ENCODE peak calls at places on chromosomes 12 and 14, in four cellular contexts. One of them, this sample, is unnamed.

GRCh38 chr12:6764011-6764828 is 1.9 kb upstream of the PTMS start:
- DNase-seq in osteoblast: peak
- DNase-seq in HL-60: peak
- DNase-seq in CD8-positive, alpha-beta memory T cell: peak
- DNase-seq in this sample: peak

GRCh38 chr14:39015360-39015961 is 87.6 kb downstream of the SEC23A start:
- DNase-seq in osteoblast: no peak
- DNase-seq in HL-60: peak
- DNase-seq in CD8-positive, alpha-beta memory T cell: no peak
- DNase-seq in this sample: no peak

GRCh38 chr12:100346660-100347059 is 10.2 kb upstream of the SLC17A8 start:
- DNase-seq in osteoblast: no peak
- DNase-seq in HL-60: no peak
- DNase-seq in CD8-positive, alpha-beta memory T cell: no peak
- DNase-seq in this sample: no peak

GRCh38 chr12:14959126-14959440 is 2.3 kb downstream of the ARHGDIB start:
- DNase-seq in osteoblast: no peak
- DNase-seq in HL-60: peak
- DNase-seq in CD8-positive, alpha-beta memory T cell: no peak
- DNase-seq in this sample: no peak

GRCh38 chr12:27631365-27631764 is 64.9 kb upstream of the REP15 start:
- DNase-seq in osteoblast: no peak
- DNase-seq in HL-60: no peak
- DNase-seq in CD8-positive, alpha-beta memory T cell: no peak
- DNase-seq in this sample: no peak

GRCh38 chr12:110312581-110313360 is 31.7 kb downstream of the ATP2A2 start:
- DNase-seq in osteoblast: peak
- DNase-seq in HL-60: peak
- DNase-seq in CD8-positive, alpha-beta memory T cell: no peak
- DNase-seq in this sample: no peak

GRCh38 chr14:69941768-69942742 is 62.8 kb downstream of the SMOC1 start:
- DNase-seq in osteoblast: no peak
- DNase-seq in HL-60: no peak
- DNase-seq in CD8-positive, alpha-beta memory T cell: no peak
- DNase-seq in this sample: no peak

GRCh38 chr12:26062566-26062965 is 62.3 kb downstream of the BHLHE41 start:
- DNase-seq in osteoblast: peak
- DNase-seq in HL-60: no peak
- DNase-seq in CD8-positive, alpha-beta memory T cell: no peak
- DNase-seq in this sample: no peak

GRCh38 chr12:79420146-79420618 is 270.6 kb downstream of the PAWR start:
- DNase-seq in osteoblast: peak
- DNase-seq in HL-60: no peak
- DNase-seq in CD8-positive, alpha-beta memory T cell: no peak
- DNase-seq in this sample: no peak

GRCh38 chr12:25427328-25428249 is 125.5 kb downstream of the LMNTD1 start:
- DNase-seq in osteoblast: peak
- DNase-seq in HL-60: no peak
- DNase-seq in CD8-positive, alpha-beta memory T cell: no peak
- DNase-seq in this sample: no peak

GRCh38 chr12:30753761-30754382 is 879 bp downstream of the CAPRIN2 start:
- DNase-seq in osteoblast: peak
- DNase-seq in HL-60: no peak
- DNase-seq in CD8-positive, alpha-beta memory T cell: no peak
- DNase-seq in this sample: no peak

GRCh38 chr14:73372529-73372928 is 85.8 kb downstream of the NUMB start:
- DNase-seq in osteoblast: no peak
- DNase-seq in HL-60: no peak
- DNase-seq in CD8-positive, alpha-beta memory T cell: no peak
- DNase-seq in this sample: no peak

GRCh38 chr12:64890873-64891468 is 66.5 kb downstream of the TBC1D30 start:
- DNase-seq in osteoblast: peak
- DNase-seq in HL-60: peak
- DNase-seq in CD8-positive, alpha-beta memory T cell: no peak
- DNase-seq in this sample: no peak

GRCh38 chr12:15726029-15726756 is 63.0 kb downstream of the EPS8 start:
- DNase-seq in osteoblast: no peak
- DNase-seq in HL-60: no peak
- DNase-seq in CD8-positive, alpha-beta memory T cell: no peak
- DNase-seq in this sample: no peak

GRCh38 chr14:25048170-25049126 is 1.5 kb downstream of the STXBP6 start:
- DNase-seq in osteoblast: peak
- DNase-seq in HL-60: no peak
- DNase-seq in CD8-positive, alpha-beta memory T cell: no peak
- DNase-seq in this sample: peak

GRCh38 chr14:57275023-57275664 is 6.4 kb downstream of the AP5M1 start:
- DNase-seq in osteoblast: peak
- DNase-seq in HL-60: no peak
- DNase-seq in CD8-positive, alpha-beta memory T cell: no peak
- DNase-seq in this sample: no peak

GRCh38 chr12:51828951-51829581 is 19.5 kb downstream of the FIGNL2 start:
- DNase-seq in osteoblast: peak
- DNase-seq in HL-60: no peak
- DNase-seq in CD8-positive, alpha-beta memory T cell: no peak
- DNase-seq in this sample: no peak

GRCh38 chr12:51827925-51828818 is 20.3 kb downstream of the FIGNL2 start:
- DNase-seq in osteoblast: peak
- DNase-seq in HL-60: peak
- DNase-seq in CD8-positive, alpha-beta memory T cell: no peak
- DNase-seq in this sample: no peak

GRCh38 chr12:51825216-51825615 is 23.3 kb downstream of the FIGNL2 start:
- DNase-seq in osteoblast: no peak
- DNase-seq in HL-60: no peak
- DNase-seq in CD8-positive, alpha-beta memory T cell: no peak
- DNase-seq in this sample: no peak

GRCh38 chr12:51829641-51830040 is 18.9 kb downstream of the FIGNL2 start:
- DNase-seq in osteoblast: no peak
- DNase-seq in HL-60: no peak
- DNase-seq in CD8-positive, alpha-beta memory T cell: no peak
- DNase-seq in this sample: no peak

DNA sequence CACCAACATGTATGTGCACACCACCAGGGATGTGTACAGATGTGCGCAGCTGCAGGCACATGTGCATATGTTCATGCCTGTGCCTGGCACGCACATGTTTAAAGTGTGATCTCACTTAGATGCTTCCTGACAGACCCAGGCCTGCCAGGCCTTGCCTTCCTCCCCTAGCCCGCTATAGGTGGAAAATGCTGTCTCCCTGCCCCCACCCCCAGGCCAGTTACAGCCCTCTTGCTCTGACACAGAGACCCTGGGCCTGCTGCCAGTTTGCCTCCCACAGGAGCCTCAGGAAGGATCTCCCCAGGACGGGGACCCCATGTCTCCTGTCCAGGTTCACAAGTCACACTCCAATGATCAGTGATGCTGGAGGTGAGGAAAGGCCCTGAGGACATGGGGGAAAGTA is 21.6 kb downstream of the FIGNL2 start:
- DNase-seq in osteoblast: no peak
- DNase-seq in HL-60: no peak
- DNase-seq in CD8-positive, alpha-beta memory T cell: no peak
- DNase-seq in this sample: no peak
- H3K27ac ChIP-seq in osteoblast: no peak
- H3K27ac ChIP-seq in HL-60: no peak
- H3K27ac ChIP-seq in CD8-positive, alpha-beta memory T cell: no peak
- H3K27ac ChIP-seq in this sample: no peak

GRCh38 chr12:131720241-131720640 is 9.4 kb downstream of the SFSWAP start:
- DNase-seq in osteoblast: no peak
- DNase-seq in HL-60: no peak
- DNase-seq in CD8-positive, alpha-beta memory T cell: no peak
- DNase-seq in this sample: no peak
- H3K27ac ChIP-seq in osteoblast: peak
- H3K27ac ChIP-seq in HL-60: no peak
- H3K27ac ChIP-seq in CD8-positive, alpha-beta memory T cell: no peak
- H3K27ac ChIP-seq in this sample: no peak

GRCh38 chr14:98136420-98136819 is 1135.6 kb downstream of the BCL11B start:
- DNase-seq in osteoblast: peak
- DNase-seq in HL-60: no peak
- DNase-seq in CD8-positive, alpha-beta memory T cell: no peak
- DNase-seq in this sample: no peak
- H3K27ac ChIP-seq in osteoblast: no peak
- H3K27ac ChIP-seq in HL-60: no peak
- H3K27ac ChIP-seq in CD8-positive, alpha-beta memory T cell: no peak
- H3K27ac ChIP-seq in this sample: no peak

GRCh38 chr14:68670344-68670725 is 122.5 kb downstream of the ZFP36L1 start:
- DNase-seq in osteoblast: no peak
- DNase-seq in HL-60: no peak
- DNase-seq in CD8-positive, alpha-beta memory T cell: no peak
- DNase-seq in this sample: peak

GRCh38 chr14:68669644-68670343 is 123.1 kb downstream of the ZFP36L1 start:
- DNase-seq in osteoblast: no peak
- DNase-seq in HL-60: no peak
- DNase-seq in CD8-positive, alpha-beta memory T cell: no peak
- DNase-seq in this sample: no peak

GRCh38 chr14:68672609-68673285 is 120.1 kb downstream of the ZFP36L1 start:
- DNase-seq in osteoblast: no peak
- DNase-seq in HL-60: no peak
- DNase-seq in CD8-positive, alpha-beta memory T cell: no peak
- DNase-seq in this sample: no peak

GRCh38 chr14:68673464-68673863 is 119.4 kb downstream of the ZFP36L1 start:
- DNase-seq in osteoblast: no peak
- DNase-seq in HL-60: no peak
- DNase-seq in CD8-positive, alpha-beta memory T cell: no peak
- DNase-seq in this sample: no peak

GRCh38 chr14:68671899-68672298 is 121.0 kb downstream of the ZFP36L1 start:
- DNase-seq in osteoblast: no peak
- DNase-seq in HL-60: no peak
- DNase-seq in CD8-positive, alpha-beta memory T cell: no peak
- DNase-seq in this sample: no peak
- H3K27ac ChIP-seq in osteoblast: no peak
- H3K27ac ChIP-seq in HL-60: no peak
- H3K27ac ChIP-seq in CD8-positive, alpha-beta memory T cell: no peak
- H3K27ac ChIP-seq in this sample: peak

DNA sequence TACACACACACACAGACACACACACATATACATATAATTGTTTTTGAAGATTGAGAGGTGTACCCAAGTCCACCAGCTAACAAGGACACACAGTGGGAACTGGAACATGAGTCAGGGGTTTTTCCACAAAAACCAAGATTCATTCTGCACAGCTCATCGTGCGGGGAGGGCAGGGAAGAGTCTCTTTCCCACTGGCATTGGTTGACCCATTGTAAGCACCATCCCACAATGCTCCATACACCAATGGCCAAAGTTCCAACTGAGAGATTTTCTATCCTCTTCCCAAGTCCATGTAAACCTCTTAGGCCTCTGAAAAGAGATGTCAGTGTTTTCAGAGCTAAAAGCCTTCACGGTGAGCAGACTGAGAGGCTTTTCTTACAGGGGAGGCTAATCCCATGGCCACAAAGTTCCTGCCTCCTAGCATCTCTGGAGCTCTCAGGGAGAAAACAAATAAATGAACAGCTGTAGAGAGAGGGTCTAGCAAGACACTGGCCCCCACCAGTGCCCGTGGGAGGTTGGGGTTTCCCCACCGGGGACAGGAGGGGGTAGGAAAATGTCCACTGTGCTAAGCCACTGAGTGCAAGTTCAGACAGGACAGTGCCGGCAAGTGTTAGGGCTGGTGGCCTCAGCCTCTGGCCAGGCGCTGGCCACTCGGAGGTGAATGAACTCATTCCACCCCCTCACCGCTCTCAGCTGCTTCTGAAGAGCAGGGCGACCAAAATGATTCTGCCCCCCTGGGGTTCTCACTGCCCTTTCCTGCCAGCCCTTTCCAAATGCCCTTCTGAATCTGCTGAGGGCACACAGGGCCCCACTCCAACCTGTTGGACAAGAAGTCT is 21.5 kb upstream of the TC2N start:
- DNase-seq in osteoblast: no peak
- DNase-seq in HL-60: no peak
- DNase-seq in CD8-positive, alpha-beta memory T cell: no peak
- DNase-seq in this sample: no peak
- H3K27ac ChIP-seq in osteoblast: no peak
- H3K27ac ChIP-seq in HL-60: no peak
- H3K27ac ChIP-seq in CD8-positive, alpha-beta memory T cell: no peak
- H3K27ac ChIP-seq in this sample: peak

GRCh38 chr12:121917950-121918678 is at the start of gene CFAP251:
- DNase-seq in osteoblast: peak
- DNase-seq in HL-60: peak
- DNase-seq in CD8-positive, alpha-beta memory T cell: peak
- DNase-seq in this sample: peak
- H3K27ac ChIP-seq in osteoblast: peak
- H3K27ac ChIP-seq in HL-60: peak
- H3K27ac ChIP-seq in CD8-positive, alpha-beta memory T cell: peak
- H3K27ac ChIP-seq in this sample: peak

GRCh38 chr12:9829990-9830389 is 2.7 kb downstream of the KLRF1 start:
- DNase-seq in osteoblast: no peak
- DNase-seq in HL-60: no peak
- DNase-seq in CD8-positive, alpha-beta memory T cell: no peak
- DNase-seq in this sample: no peak

GRCh38 chr12:9829483-9829882 is 2.2 kb downstream of the KLRF1 start:
- DNase-seq in osteoblast: no peak
- DNase-seq in HL-60: no peak
- DNase-seq in CD8-positive, alpha-beta memory T cell: no peak
- DNase-seq in this sample: no peak

GRCh38 chr12:9827209-9827888 is at the start of gene KLRF1:
- DNase-seq in osteoblast: no peak
- DNase-seq in HL-60: no peak
- DNase-seq in CD8-positive, alpha-beta memory T cell: no peak
- DNase-seq in this sample: no peak

DNA sequence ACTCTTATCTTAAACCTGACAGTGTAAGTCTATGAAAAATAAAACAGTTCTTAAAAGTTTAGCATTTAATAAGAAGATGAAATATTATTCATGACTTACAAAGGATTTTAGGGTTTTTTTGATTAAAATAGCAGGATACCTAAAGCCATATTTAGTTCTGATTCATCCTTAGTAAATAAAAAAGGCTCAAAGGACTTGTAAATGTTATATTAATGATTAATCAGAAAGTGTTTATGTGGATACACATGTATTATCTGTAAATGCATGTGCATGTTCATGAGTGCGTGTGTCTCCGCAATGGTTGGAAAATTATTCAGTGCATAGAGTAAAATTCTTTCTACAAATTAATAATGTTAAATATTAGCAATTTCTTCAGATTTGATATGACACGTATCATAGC is 4.4 kb downstream of the KLRF1 start:
- DNase-seq in osteoblast: no peak
- DNase-seq in HL-60: no peak
- DNase-seq in CD8-positive, alpha-beta memory T cell: no peak
- DNase-seq in this sample: no peak
- H3K27ac ChIP-seq in osteoblast: no peak
- H3K27ac ChIP-seq in HL-60: no peak
- H3K27ac ChIP-seq in CD8-positive, alpha-beta memory T cell: no peak
- H3K27ac ChIP-seq in this sample: no peak

This sample was measured in pancreas.